ENCODE peak calls at places on chromosomes 16 and 17, in nine cellular contexts. R is esophagus muscularis mucosa, V is HCT116, H is transverse colon, K is stomach, E is suprapubic skin, C is sigmoid colon, N is prostate gland, A is GM12878. O is an unnamed sample. For H3K9me3, the result is how much of the 10 kb centered on the place peaks cover.

GRCh38 chr17:49022391-49022941 is 25.3 kb downstream of the IGF2BP1 start:
- DNase-seq in E (no peak), H (no peak), C (no peak), V (no peak), R (no peak), K (no peak), N (no peak), A (no peak), O (no peak)

GRCh38 chr16:88681709-88682451 is 4.4 kb downstream of the SNAI3 start:
- DNase-seq in N (no peak), V (no peak), K (peak), H (peak), E (peak), A (peak), R (no peak), C (no peak), O (no peak)

GRCh38 chr17:20223808-20224328 is 214.7 kb downstream of the SPECC1 start:
- DNase-seq in K (no peak), C (no peak), R (no peak), A (no peak), N (no peak), H (no peak), V (no peak), E (no peak), O (no peak)

GRCh38 chr16:30927789-30928378 is 4.5 kb downstream of the FBXL19 start:
- DNase-seq in C (no peak), H (peak), N (peak), E (peak), K (no peak), R (no peak), A (peak), V (peak), O (no peak)

GRCh38 chr17:45029758-45030423 is 21.5 kb downstream of the DCAKD start:
- DNase-seq in E (no peak), H (no peak), V (no peak), R (no peak), N (no peak), K (no peak), C (no peak), A (peak), O (no peak)

GRCh38 chr17:15334266-15334665 is 7.1 kb downstream of the TEKT3 start:
- DNase-seq in C (no peak), A (no peak), H (no peak), E (no peak), R (no peak), K (no peak), V (no peak), N (no peak), O (no peak)

GRCh38 chr16:14186954-14187306 is 115.8 kb downstream of the MRTFB start:
- DNase-seq in R (no peak), V (no peak), H (no peak), C (no peak), E (no peak), N (no peak), K (no peak), A (no peak), O (no peak)

GRCh38 chr17:43758497-43759174 is at the start of gene SOST:
- DNase-seq in H (no peak), E (peak), C (peak), K (no peak), V (no peak), N (no peak), A (no peak), R (no peak), O (no peak)

GRCh38 chr16:67884684-67885083 is at the start of gene NRN1L:
- DNase-seq in R (peak), E (peak), K (peak), V (no peak), C (peak), A (no peak), H (peak), N (peak), O (peak)
- TF ChIP-seq POLR2AphosphoS5 in R (peak), E (no peak), K (no peak), V (no peak), C (peak), A (no peak), H (peak), N (peak), O (peak)

GRCh38 chr16:35749253-35750141 is 2290.1 kb downstream of the TP53TG3F start:
- DNase-seq in R (peak), A (no peak), N (no peak), V (no peak), E (no peak), K (no peak), C (no peak), H (no peak), O (no peak)

GRCh38 chr16:35748621-35749252 is 2289.3 kb downstream of the TP53TG3F start:
- DNase-seq in R (no peak), N (no peak), V (no peak), K (no peak), H (no peak), A (no peak), E (no peak), C (no peak), O (no peak)

GRCh38 chr16:35750701-35751104 is 2291.3 kb downstream of the TP53TG3F start:
- DNase-seq in C (no peak), H (no peak), K (no peak), A (no peak), E (no peak), V (no peak), N (no peak), R (peak), O (no peak)

GRCh38 chr16:35751191-35751941 is 2292.0 kb downstream of the TP53TG3F start:
- DNase-seq in K (no peak), A (no peak), N (no peak), E (no peak), R (peak), V (no peak), H (no peak), C (peak), O (no peak)

GRCh38 chr16:35750157-35750689 is 2290.8 kb downstream of the TP53TG3F start:
- DNase-seq in E (no peak), N (no peak), C (no peak), K (no peak), V (no peak), A (no peak), R (peak), H (no peak), O (no peak)
- H3K9me3 ChIP-seq in E (under half), N (under half), C (under half), K (under half), V (under half), A (under half), R (under half), H (under half), O (half or more)

GRCh38 chr17:74373838-74374606 is 6.7 kb downstream of the GPR142 start:
- DNase-seq in N (no peak), K (peak), C (no peak), E (no peak), A (no peak), R (no peak), H (peak), V (no peak), O (no peak)

GRCh38 chr17:74369665-74370490 is 2.6 kb downstream of the GPR142 start:
- DNase-seq in E (no peak), N (no peak), C (no peak), K (no peak), H (no peak), A (no peak), V (no peak), R (no peak), O (no peak)

GRCh38 chr17:74369221-74369620 is 1.9 kb downstream of the GPR142 start:
- DNase-seq in A (no peak), V (no peak), E (no peak), C (no peak), R (no peak), H (peak), N (no peak), K (peak), O (no peak)

GRCh38 chr17:74372426-74372825 is 5.1 kb downstream of the GPR142 start:
- DNase-seq in N (no peak), R (no peak), H (no peak), V (no peak), C (no peak), E (no peak), K (no peak), A (no peak), O (no peak)

GRCh38 chr17:74371653-74372147 is 4.4 kb downstream of the GPR142 start:
- DNase-seq in K (no peak), H (no peak), N (no peak), R (no peak), E (no peak), A (no peak), V (no peak), C (no peak), O (no peak)
- H3K27ac ChIP-seq in K (no peak), H (no peak), N (no peak), R (no peak), E (no peak), A (no peak), V (no peak), C (no peak), O (no peak)

DNA sequence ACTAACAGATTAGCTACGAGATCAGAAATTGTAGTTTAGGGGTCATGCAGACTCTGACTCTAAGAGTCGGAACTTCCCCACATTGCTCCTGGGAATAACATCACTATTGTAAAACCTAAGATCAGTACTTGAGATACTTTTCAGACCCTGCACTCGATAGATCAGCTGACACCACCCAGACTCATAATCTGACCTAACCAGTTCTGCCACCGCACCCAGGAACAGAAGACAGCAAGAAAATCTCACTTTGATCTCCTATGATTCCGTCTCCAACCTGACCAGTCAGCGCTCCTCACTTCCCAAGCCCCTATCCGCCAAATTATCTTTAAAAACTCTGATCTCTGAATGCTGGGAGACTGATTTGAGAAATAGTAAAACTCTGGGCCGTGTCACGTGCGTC is 27.2 kb upstream of the ASGR2 start:
- DNase-seq in V (no peak), N (peak), K (peak), E (no peak), C (no peak), R (no peak), A (no peak), H (peak), O (no peak)
- TF ChIP-seq POLR2AphosphoS5 in V (no peak), N (peak), K (no peak), E (no peak), C (no peak), R (no peak), A (no peak), H (peak), O (no peak)

DNA sequence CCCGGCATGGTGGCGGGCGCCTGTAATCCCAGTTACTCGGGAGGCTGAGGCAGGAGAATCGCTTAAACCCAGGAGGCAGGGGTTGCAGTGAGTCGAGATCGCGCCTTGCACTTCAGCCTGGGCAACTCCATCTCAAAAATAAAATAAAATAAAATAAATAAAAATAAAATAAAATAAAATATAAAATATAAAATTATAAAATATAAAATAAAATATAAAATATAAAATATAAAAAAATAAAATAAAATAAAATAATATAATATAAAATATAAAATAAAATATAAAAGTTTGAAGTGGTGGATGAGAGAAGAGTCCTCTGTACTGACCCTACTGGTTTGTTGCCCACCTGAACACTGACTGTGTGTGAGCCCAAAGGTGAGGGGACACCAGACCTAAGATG is 15.2 kb downstream of the CCDC42 start:
- DNase-seq in N (no peak), K (no peak), H (no peak), E (no peak), C (no peak), V (no peak), A (no peak), R (no peak), O (no peak)
- H3K9me3 ChIP-seq in N (under half), K (under half), H (under half), E (under half), C (under half), V (under half), A (under half), R (under half), O (under half)

DNA sequence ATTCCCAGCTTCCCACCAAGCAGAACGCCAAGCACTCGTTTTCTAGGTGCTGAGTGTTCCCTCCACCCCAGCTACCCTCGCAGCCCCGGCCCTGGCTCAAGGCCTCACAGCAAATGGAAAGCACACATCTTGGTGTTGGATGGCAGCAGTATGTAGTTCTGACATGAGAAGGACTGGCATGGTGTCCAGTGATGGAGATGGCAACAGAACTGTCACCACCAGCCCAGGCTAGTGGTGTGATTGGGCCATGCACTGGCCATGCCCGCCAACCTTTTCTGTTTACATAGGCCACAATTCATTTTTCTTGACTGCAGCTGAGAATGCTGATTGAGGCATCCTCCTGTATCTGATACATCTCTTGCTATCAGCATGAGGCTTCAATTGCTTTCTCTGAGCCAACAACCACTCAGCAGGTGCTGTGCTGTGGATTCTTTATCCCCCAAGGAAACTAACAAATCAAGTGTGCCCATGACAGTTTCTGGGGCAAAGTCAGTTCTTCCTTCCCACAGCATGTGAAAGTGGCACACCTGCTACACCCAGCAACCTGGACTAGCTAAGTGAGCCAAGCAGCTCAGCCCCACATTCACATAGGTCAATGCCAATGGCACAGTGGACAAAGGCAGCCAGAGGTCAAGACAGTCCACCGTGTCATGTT is 3.8 kb downstream of the SLC12A4 start:
- DNase-seq in C (no peak), H (no peak), N (no peak), A (no peak), R (no peak), K (no peak), E (no peak), V (no peak), O (no peak)
- H3K27ac ChIP-seq in C (peak), H (peak), N (no peak), A (no peak), R (peak), K (peak), E (peak), V (no peak), O (no peak)

DNA sequence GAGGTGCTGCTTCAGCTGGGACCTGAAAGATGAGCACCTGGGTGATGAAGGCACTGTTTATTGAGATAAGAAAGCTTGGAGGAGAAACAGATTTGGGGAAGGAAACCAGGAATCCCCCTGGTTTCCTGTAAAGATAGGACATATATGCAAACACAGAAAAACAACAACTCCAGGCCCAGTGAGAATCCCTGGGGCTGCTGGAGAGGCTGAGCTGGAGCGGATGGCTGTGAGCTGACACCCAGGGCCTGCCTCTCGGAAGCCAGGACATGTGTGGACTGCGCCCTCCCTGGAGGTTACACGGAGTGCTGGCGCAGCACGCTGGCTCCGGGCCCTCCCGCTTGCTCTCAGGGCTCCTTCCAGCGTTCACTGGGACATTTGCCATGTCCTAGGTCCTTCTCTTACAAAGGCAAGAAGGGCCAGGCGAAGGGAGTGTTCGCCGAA is 57.5 kb downstream of the CYB5B start:
- DNase-seq in A (no peak), K (peak), H (peak), V (no peak), N (peak), E (peak), C (peak), R (peak), O (peak)
- TF ChIP-seq POLR2AphosphoS5 in A (no peak), K (peak), H (no peak), V (no peak), N (peak), E (peak), C (peak), R (peak), O (peak)

GRCh38 chr16:59113009-59113408 is 378.9 kb upstream of the GOT2 start:
- DNase-seq in K (no peak), V (no peak), C (no peak), E (no peak), N (no peak), H (no peak), R (no peak), A (no peak), O (no peak)
- H3K9me3 ChIP-seq in K (under half), V (under half), C (under half), E (under half), N (under half), H (under half), R (under half), A (under half), O (under half)

GRCh38 chr16:65916995-65917394 is 449.5 kb upstream of the CDH5 start:
- DNase-seq in E (no peak), A (no peak), V (no peak), R (peak), K (no peak), H (no peak), C (no peak), N (no peak), O (no peak)
- H3K27ac ChIP-seq in E (no peak), A (no peak), V (no peak), R (no peak), K (no peak), H (no peak), C (no peak), N (no peak), O (no peak)

O was measured in breast epithelium.